ENCODE peak calls at places on chromosomes 6 and 20, in eight cellular contexts. E, X, K, O, J, N, I and B are unnamed samples.

GRCh38 chr6:26240157-26240980 is 124.6 kb upstream of the BTN3A2 start:
- DNase-seq in E (peak; percentile 88), X (no peak), K (no peak), O (no peak), J (peak; percentile 64), N (peak; percentile 97), I (no peak), B (no peak)

GRCh38 chr6:119083007-119083406 is 4.5 kb upstream of the FAM184A start:
- DNase-seq in E (peak; percentile 6), X (no peak), K (no peak), O (no peak), J (no peak), N (no peak), I (no peak), B (no peak)

GRCh38 chr6:83594936-83595335 is 82.6 kb downstream of the PRSS35 start:
- DNase-seq in E (no peak), X (no peak), K (no peak), O (no peak), J (no peak), N (peak; percentile 8), I (no peak), B (no peak)

GRCh38 chr6:53734473-53735299 is 60.1 kb upstream of the LRRC1 start:
- DNase-seq in E (peak; percentile 58), X (peak; percentile 61), K (no peak), O (peak; percentile 72), J (peak; percentile 71), N (peak; percentile 95), I (peak; percentile 77), B (no peak)

GRCh38 chr6:121216928-121217327 is 117.4 kb downstream of the TBC1D32 start:
- DNase-seq in E (no peak), X (no peak), K (no peak), O (no peak), J (no peak), N (peak; percentile 7), I (no peak), B (no peak)

GRCh38 chr6:37889015-37889885 is 69.7 kb downstream of the ZFAND3 start:
- DNase-seq in E (no peak), X (no peak), K (no peak), O (no peak), J (no peak), N (no peak), I (no peak), B (no peak)

GRCh38 chr6:129498556-129498940 is 211.4 kb downstream of the ARHGAP18 start:
- DNase-seq in E (no peak), X (no peak), K (no peak), O (no peak), J (no peak), N (peak; percentile 64), I (no peak), B (no peak)

GRCh38 chr6:24935753-24936152 is at the start of gene RIPOR2:
- DNase-seq in E (peak; percentile 85), X (no peak), K (no peak), O (no peak), J (no peak), N (no peak), I (no peak), B (peak; percentile 41)

GRCh38 chr20:24816431-24816830 is 132.6 kb upstream of the CST7 start:
- DNase-seq in E (no peak), X (no peak), K (no peak), O (no peak), J (no peak), N (no peak), I (no peak), B (no peak)

GRCh38 chr6:11919771-11920440 is 92.2 kb upstream of the HIVEP1 start:
- DNase-seq in E (no peak), X (no peak), K (no peak), O (peak; percentile 47), J (no peak), N (peak; percentile 41), I (no peak), B (no peak)

GRCh38 chr20:7879883-7880282 is 60.4 kb downstream of the HAO1 start:
- DNase-seq in E (no peak), X (no peak), K (no peak), O (peak; percentile 64), J (peak; percentile 33), N (no peak), I (no peak), B (no peak)

GRCh38 chr6:32752580-32752979 is 10.8 kb downstream of the HLA-DQB2 start:
- DNase-seq in E (no peak), X (no peak), K (no peak), O (peak; percentile 9), J (no peak), N (peak; percentile 24), I (no peak), B (no peak)